ENCODE peak calls at places on chromosomes 13 and 19, in five cellular contexts. B is uterus, K is PC-9, H is cardiac muscle cell, P is heart left ventricle. E is an unnamed sample. For H3K9me3, the result is how much of the 10 kb centered on the place peaks cover.

GRCh38 chr13:46759861-46760260 is 37.1 kb downstream of the ESD start:
- DNase-seq in B (no peak), K (no peak), H (no peak), P (no peak), E (no peak)

GRCh38 chr19:47854459-47854858 is 4.6 kb upstream of the TPRX2 start:
- DNase-seq in B (no peak), K (no peak), H (no peak), P (no peak), E (no peak)

GRCh38 chr13:110511509-110512181 is 49.9 kb downstream of the RAB20 start:
- DNase-seq in B (no peak), K (no peak), H (no peak), P (no peak), E (no peak)

GRCh38 chr19:21130097-21130775 is 11.6 kb upstream of the ZNF431 start:
- DNase-seq in B (no peak), K (peak), H (no peak), P (no peak), E (no peak)

GRCh38 chr13:26946675-26947342 is 186.2 kb upstream of the GPR12 start:
- DNase-seq in B (no peak), K (no peak), H (peak), P (no peak), E (no peak)

GRCh38 chr13:45219938-45220375 is 19.1 kb upstream of the KCTD4 start:
- DNase-seq in B (no peak), K (peak), H (no peak), P (no peak), E (no peak)

GRCh38 chr19:41926028-41926860 is 2.0 kb downstream of the ERFL start:
- DNase-seq in B (no peak), K (no peak), H (no peak), P (no peak), E (no peak)

GRCh38 chr19:39524495-39524894 is 8.2 kb downstream of the EID2B start:
- DNase-seq in B (no peak), K (no peak), H (no peak), P (no peak), E (no peak)

GRCh38 chr19:40831502-40832430 is 18.5 kb downstream of the CYP2A6 start:
- DNase-seq in B (no peak), K (peak), H (no peak), P (no peak), E (peak)

GRCh38 chr13:44140146-44140545 is 233.5 kb upstream of the SERP2 start:
- DNase-seq in B (no peak), K (no peak), H (no peak), P (no peak), E (no peak)

GRCh38 chr19:33906578-33907335 is 110.1 kb downstream of the KCTD15 start:
- DNase-seq in B (no peak), K (no peak), H (no peak), P (peak), E (no peak)

GRCh38 chr13:37209621-37210020 is 104.2 kb upstream of the CSNK1A1L start:
- DNase-seq in B (no peak), K (no peak), H (no peak), P (no peak), E (no peak)

GRCh38 chr19:15986694-15987093 is 37.9 kb downstream of the OR10H4 start:
- DNase-seq in B (no peak), K (no peak), H (no peak), P (no peak), E (no peak)

DNA sequence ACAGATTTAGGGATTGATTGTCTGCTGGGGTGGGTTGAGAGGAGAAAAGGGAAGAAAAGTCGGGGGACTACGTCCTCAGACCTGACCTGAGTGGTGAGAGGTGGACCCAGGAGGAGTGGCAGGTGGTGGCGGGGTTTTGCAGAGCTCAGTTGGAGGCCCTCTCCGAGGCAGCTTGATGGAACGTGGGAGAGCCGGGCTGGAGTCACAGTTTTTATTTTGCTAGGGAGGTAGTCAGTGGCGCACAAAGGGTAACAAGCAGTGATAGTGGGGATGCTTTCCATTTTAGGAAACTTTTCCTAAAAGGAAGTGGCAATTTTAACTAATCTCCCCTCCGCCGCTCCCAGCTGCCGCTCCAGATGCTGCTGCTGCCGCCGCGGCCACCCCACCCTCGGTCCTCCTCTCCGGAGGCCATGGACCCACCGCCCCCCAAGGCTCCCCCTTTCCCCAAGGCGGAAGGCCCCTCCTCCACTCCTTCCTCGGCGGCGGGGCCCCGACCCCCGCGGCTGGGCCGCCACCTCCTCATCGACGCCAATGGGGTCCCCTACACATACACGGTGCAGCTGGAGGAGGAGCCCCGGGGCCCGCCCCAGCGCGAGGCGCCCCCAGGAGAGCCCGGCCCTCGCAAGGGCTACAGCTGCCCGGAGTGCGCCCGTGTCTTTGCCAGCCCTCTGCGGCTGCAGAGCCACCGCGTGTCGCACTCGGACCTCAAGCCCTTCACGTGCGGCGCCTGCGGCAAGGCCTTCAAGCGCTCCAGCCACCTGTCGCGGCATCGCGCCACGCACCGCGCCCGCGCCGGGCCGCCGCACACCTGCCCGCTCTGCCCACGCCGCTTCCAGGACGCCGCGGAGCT is 1.1 kb upstream of the ZNF581 start:
- DNase-seq in B (no peak), K (peak), H (peak), P (no peak), E (peak)
- H3K9me3 ChIP-seq in B (under half), K (under half), H (under half), P (under half), E (under half)

GRCh38 chr13:23547000-23547590 is 23.1 kb upstream of the TNFRSF19 start:
- DNase-seq in B (peak), K (no peak), H (no peak), P (peak), E (no peak)
- H3K4me3 ChIP-seq in B (peak), K (no peak), H (no peak), P (peak), E (peak)

GRCh38 chr19:57546513-57546912 is 13.2 kb downstream of the ZNF550 start:
- DNase-seq in B (no peak), K (no peak), H (no peak), P (no peak), E (no peak)
- H3K9me3 ChIP-seq in B (under half), K (half or more), H (under half), P (half or more), E (half or more)

GRCh38 chr19:6809262-6809661 is 36.8 kb downstream of the VAV1 start:
- DNase-seq in B (no peak), K (no peak), H (no peak), P (no peak), E (no peak)

GRCh38 chr19:6811378-6811777 is 38.9 kb downstream of the VAV1 start:
- DNase-seq in B (no peak), K (no peak), H (no peak), P (no peak), E (no peak)

GRCh38 chr19:6808494-6808893 is 36.0 kb downstream of the VAV1 start:
- DNase-seq in B (no peak), K (no peak), H (no peak), P (no peak), E (no peak)

GRCh38 chr19:6806488-6806887 is 34.0 kb downstream of the VAV1 start:
- DNase-seq in B (no peak), K (no peak), H (no peak), P (no peak), E (no peak)

GRCh38 chr19:6807291-6807690 is 34.8 kb downstream of the VAV1 start:
- DNase-seq in B (no peak), K (no peak), H (no peak), P (no peak), E (no peak)
- H3K4me3 ChIP-seq in B (no peak), K (no peak), H (no peak), P (no peak), E (no peak)

GRCh38 chr19:9054768-9055167 is 32.1 kb upstream of the OR1M1 start:
- DNase-seq in B (no peak), K (peak), H (no peak), P (no peak), E (no peak)

GRCh38 chr19:9057505-9058258 is 29.2 kb upstream of the OR1M1 start:
- DNase-seq in B (no peak), K (no peak), H (no peak), P (no peak), E (no peak)

GRCh38 chr19:9052894-9053293 is 34.0 kb upstream of the OR1M1 start:
- DNase-seq in B (no peak), K (no peak), H (no peak), P (no peak), E (no peak)

DNA sequence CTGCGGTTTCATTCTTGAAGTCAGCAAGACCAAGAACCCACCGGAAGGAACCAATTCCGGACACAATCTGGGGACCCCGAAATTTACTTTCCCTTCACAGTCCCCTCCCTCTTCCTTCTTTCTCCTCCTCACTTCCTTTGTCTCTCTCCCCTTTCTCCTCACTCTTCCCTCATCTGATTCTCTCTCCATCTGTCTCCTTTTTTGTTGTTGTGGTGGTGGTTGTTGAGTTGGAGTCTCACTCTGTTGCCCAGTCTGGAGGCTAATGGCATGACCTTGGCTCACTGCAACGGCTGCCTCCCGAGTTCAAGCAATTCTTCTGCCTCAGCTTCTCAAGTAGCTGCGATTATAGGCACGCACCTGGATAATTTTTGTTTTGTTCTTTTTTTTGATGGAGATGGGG is 32.7 kb upstream of the OR1M1 start:
- DNase-seq in B (no peak), K (no peak), H (no peak), P (no peak), E (no peak)
- H3K9me3 ChIP-seq in B (under half), K (under half), H (under half), P (under half), E (under half)

E was measured in right lobe of liver.